ENCODE peak calls at places on chromosomes 16 and 17, in nine cellular contexts. C is NCI-H510A treated with DMSO at 0.1 percent for 48 hours; E is NCI-H774; F is esophagus squamous epithelium; M is GM12865; A is GM10248; G is CD4-positive, alpha-beta T cell; L is hippocampal formation; O is retina. J is an unnamed sample.

GRCh38 chr17:40106089-40106759 is 5.8 kb upstream of the NR1D1 start:
- DNase-seq in C (no peak), E (no peak), F (no peak), M (no peak), A (no peak), G (no peak), L (no peak), O (no peak), J (no peak)

GRCh38 chr17:73782641-73783381 is 138.6 kb upstream of the SDK2 start:
- DNase-seq in C (peak; percentile 28), E (peak; percentile 51), F (no peak), M (peak; percentile 9), A (no peak), G (no peak), L (no peak), O (no peak), J (peak; percentile 80)

GRCh38 chr16:10114411-10114810 is 67.8 kb downstream of the GRIN2A start:
- DNase-seq in C (no peak), E (no peak), F (no peak), M (no peak), A (no peak), G (no peak), L (no peak), O (no peak), J (no peak)

GRCh38 chr17:56172517-56172982 is 19.3 kb downstream of the ANKFN1 start:
- DNase-seq in C (peak; percentile 98), E (no peak), F (no peak), M (no peak), A (no peak), G (no peak), L (no peak), O (no peak), J (no peak)

GRCh38 chr17:50013079-50013478 is 18.1 kb upstream of the DLX3 start:
- DNase-seq in C (no peak), E (no peak), F (no peak), M (no peak), A (no peak), G (no peak), L (no peak), O (no peak), J (no peak)

GRCh38 chr16:66220766-66221165 is 145.7 kb upstream of the CDH5 start:
- DNase-seq in C (no peak), E (no peak), F (no peak), M (no peak), A (no peak), G (no peak), L (no peak), O (peak; percentile 53), J (no peak)

GRCh38 chr17:75024686-75025397 is 12.4 kb downstream of the MRPL58 start:
- DNase-seq in C (no peak), E (no peak), F (no peak), M (no peak), A (no peak), G (peak; percentile 17), L (no peak), O (no peak), J (no peak)

GRCh38 chr16:72429566-72430160 is 257.7 kb upstream of the PMFBP1 start:
- DNase-seq in C (no peak), E (no peak), F (no peak), M (no peak), A (no peak), G (no peak), L (peak; percentile 48), O (no peak), J (no peak)

GRCh38 chr17:57607553-57608120 is 137.5 kb downstream of the CCDC182 start:
- DNase-seq in C (peak; percentile 74), E (no peak), F (no peak), M (no peak), A (no peak), G (no peak), L (no peak), O (no peak), J (peak; percentile 82)

GRCh38 chr16:12027091-12027490 is 50.6 kb downstream of the SNX29 start:
- DNase-seq in C (peak; percentile 64), E (peak; percentile 63), F (no peak), M (peak; percentile 62), A (no peak), G (no peak), L (no peak), O (no peak), J (no peak)

GRCh38 chr17:51527230-51527982 is 267.1 kb downstream of the UTP18 start:
- DNase-seq in C (no peak), E (no peak), F (no peak), M (no peak), A (no peak), G (no peak), L (no peak), O (no peak), J (no peak)

GRCh38 chr16:4693956-4694663 is 748 bp downstream of the NUDT16L1 start:
- DNase-seq in C (no peak), E (peak; percentile 4), F (no peak), M (peak; percentile 55), A (peak; percentile 81), G (peak; percentile 49), L (no peak), O (no peak), J (peak; percentile 78)

GRCh38 chr16:31242197-31242596 is 17.6 kb upstream of the ITGAM start:
- DNase-seq in C (no peak), E (no peak), F (no peak), M (no peak), A (no peak), G (no peak), L (no peak), O (no peak), J (no peak)

GRCh38 chr16:27436065-27436464 is 34.1 kb downstream of the IL21R start:
- DNase-seq in C (no peak), E (no peak), F (no peak), M (no peak), A (no peak), G (no peak), L (no peak), O (no peak), J (no peak)

GRCh38 chr17:79203016-79203415 is 128.4 kb downstream of the ENGASE start:
- DNase-seq in C (no peak), E (no peak), F (no peak), M (no peak), A (no peak), G (no peak), L (no peak), O (no peak), J (peak; percentile 52)

GRCh38 chr16:53370827-53371226 is 63.4 kb upstream of the RBL2 start:
- DNase-seq in C (no peak), E (no peak), F (no peak), M (no peak), A (no peak), G (no peak), L (no peak), O (no peak), J (no peak)